ENCODE peak calls at places on chromosomes 3 and 15, in nine cellular contexts. O is mammary epithelial cell; G is lower lobe of right lung; L is psoas muscle; T is right cardiac atrium; F is neuronal stem cell; Q is CD8-positive, alpha-beta T cell; P is colonic mucosa; N is astrocyte. U is an unnamed sample.

GRCh38 chr15:92288755-92289154 is 104.9 kb upstream of the ST8SIA2 start:
- DNase-seq in O (no peak), L (no peak), G (no peak), T (no peak), F (no peak), Q (no peak), P (no peak), N (no peak), U (no peak)

GRCh38 chr15:40063563-40064011 is 24.6 kb upstream of the SRP14 start:
- DNase-seq in N (peak), G (no peak), O (peak), P (no peak), F (no peak), T (peak), L (peak), Q (no peak), U (no peak)

GRCh38 chr15:80188293-80188692 is 35.5 kb downstream of the FAH start:
- DNase-seq in N (no peak), G (no peak), Q (no peak), P (no peak), O (peak), F (peak), L (no peak), T (no peak), U (no peak)

GRCh38 chr3:63051920-63052319 is 176.7 kb upstream of the CADPS start:
- DNase-seq in Q (no peak), N (peak), O (no peak), F (peak), L (no peak), G (no peak), T (no peak), P (peak), U (no peak)

GRCh38 chr15:81858586-81858985 is 187.2 kb downstream of the MEX3B start:
- DNase-seq in F (no peak), T (no peak), N (no peak), G (no peak), Q (no peak), L (no peak), P (no peak), O (no peak), U (peak)

GRCh38 chr3:37540786-37541185 is 320.9 kb upstream of the CTDSPL start:
- DNase-seq in O (no peak), Q (no peak), P (no peak), N (no peak), T (no peak), L (peak), F (no peak), G (no peak), U (no peak)

GRCh38 chr15:69656271-69657030 is 203.8 kb downstream of the RPLP1 start:
- DNase-seq in F (no peak), Q (no peak), L (no peak), N (no peak), O (no peak), P (peak), G (no peak), T (no peak), U (no peak)

GRCh38 chr3:58665410-58665809 is 1.2 kb downstream of the FAM3D start:
- DNase-seq in N (no peak), G (no peak), T (no peak), F (no peak), P (no peak), Q (no peak), L (no peak), O (peak), U (no peak)

GRCh38 chr15:36601497-36601932 is 22.1 kb downstream of the CDIN1 start:
- DNase-seq in T (peak), G (no peak), P (no peak), F (no peak), N (peak), O (no peak), Q (no peak), L (peak), U (no peak)

GRCh38 chr3:122679467-122680291 is 960 bp upstream of the PARP14 start:
- DNase-seq in G (no peak), O (peak), Q (no peak), T (peak), N (no peak), F (no peak), P (peak), L (peak), U (no peak)

GRCh38 chr3:40780341-40780800 is 255.6 kb downstream of the ZNF621 start:
- DNase-seq in P (peak), Q (no peak), F (peak), T (peak), G (peak), L (peak), O (peak), N (no peak), U (peak)

GRCh38 chr15:48447657-48448056 is 116.4 kb downstream of the DUT start:
- DNase-seq in G (no peak), N (peak), O (peak), L (no peak), T (no peak), P (no peak), Q (no peak), F (no peak), U (no peak)

GRCh38 chr3:30112904-30113484 is 493.4 kb upstream of the TGFBR2 start:
- DNase-seq in G (no peak), P (no peak), O (peak), L (no peak), T (no peak), F (peak), N (peak), Q (no peak), U (no peak)

GRCh38 chr3:14124223-14124614 is 451 bp downstream of the CHCHD4 start:
- DNase-seq in G (peak), Q (peak), O (peak), F (peak), P (peak), T (peak), L (peak), N (no peak), U (peak)

GRCh38 chr3:184339016-184339415 is 1.6 kb downstream of the FAM131A start:
- DNase-seq in N (no peak), F (no peak), G (no peak), L (no peak), O (no peak), Q (no peak), T (no peak), P (no peak), U (no peak)

GRCh38 chr3:194487289-194488006 is 646 bp upstream of the ATP13A3 start:
- DNase-seq in G (peak), N (no peak), P (peak), F (no peak), O (no peak), T (peak), L (peak), Q (peak), U (peak)

GRCh38 chr3:113002676-113003075 is 11.9 kb downstream of the GTPBP8 start:
- DNase-seq in L (no peak), G (no peak), Q (no peak), F (no peak), T (no peak), P (no peak), N (no peak), O (no peak), U (no peak)

GRCh38 chr15:74365619-74366445 is 1.6 kb downstream of the CYP11A1 start:
- DNase-seq in P (no peak), G (peak), N (no peak), L (peak), F (peak), T (peak), O (no peak), Q (no peak), U (no peak)

GRCh38 chr3:70620367-70620766 is 307.9 kb upstream of the MDFIC2 start:
- DNase-seq in L (no peak), T (no peak), O (no peak), N (no peak), G (no peak), F (no peak), Q (no peak), P (no peak), U (no peak)

GRCh38 chr3:50246517-50246954 is 10.5 kb downstream of the GNAI2 start:
- DNase-seq in P (peak), N (peak), Q (peak), O (peak), G (peak), T (peak), L (no peak), F (no peak), U (no peak)

GRCh38 chr3:170572665-170573253 is 13.1 kb downstream of the SLC7A14 start:
- DNase-seq in T (no peak), G (no peak), L (no peak), N (peak), Q (no peak), F (no peak), O (peak), P (no peak), U (no peak)

GRCh38 chr15:31088672-31089360 is 12.7 kb downstream of the TRPM1 start:
- DNase-seq in T (no peak), F (no peak), O (no peak), G (no peak), P (no peak), Q (no peak), N (no peak), L (no peak), U (no peak)

GRCh38 chr3:100113728-100114412 is 431 bp downstream of the FILIP1L start:
- DNase-seq in P (no peak), L (no peak), O (peak), T (no peak), Q (no peak), G (no peak), N (no peak), F (no peak), U (no peak)

GRCh38 chr3:116378077-116378476 is 67.2 kb downstream of the LSAMP start:
- DNase-seq in F (no peak), T (no peak), O (no peak), L (no peak), Q (no peak), G (no peak), P (no peak), N (no peak), U (no peak)

GRCh38 chr3:183477801-183478456 is 49.5 kb upstream of the MCF2L2 start:
- DNase-seq in G (no peak), Q (no peak), N (no peak), F (no peak), P (no peak), L (no peak), T (no peak), O (peak), U (no peak)

GRCh38 chr3:184129012-184129411 is 6.1 kb upstream of the EIF2B5 start:
- DNase-seq in N (peak), F (peak), O (peak), T (no peak), L (no peak), P (peak), G (peak), Q (no peak), U (no peak)

GRCh38 chr3:110806924-110807323 is 264.7 kb upstream of the NECTIN3 start:
- DNase-seq in O (no peak), P (no peak), T (no peak), N (no peak), L (no peak), F (no peak), G (no peak), Q (no peak), U (no peak)

GRCh38 chr15:84023636-84024035 is 211.9 kb upstream of the GOLGA6L4 start:
- DNase-seq in F (no peak), P (peak), L (no peak), N (no peak), Q (no peak), T (peak), O (peak), G (no peak), U (peak)

GRCh38 chr15:66024998-66025397 is 155.7 kb downstream of the RAB11A start:
- DNase-seq in L (no peak), G (no peak), N (peak), O (peak), P (no peak), Q (no peak), T (no peak), F (no peak), U (no peak)

GRCh38 chr15:66862111-66862815 is 160.2 kb downstream of the SMAD6 start:
- DNase-seq in N (no peak), P (peak), T (no peak), F (no peak), O (peak), G (no peak), Q (no peak), L (no peak), U (peak)

GRCh38 chr3:150329408-150329807 is 78.7 kb upstream of the TSC22D2 start:
- DNase-seq in O (no peak), L (no peak), Q (no peak), T (no peak), P (no peak), F (no peak), N (no peak), G (no peak), U (no peak)

GRCh38 chr15:52493968-52494367 is 34.7 kb downstream of the MYO5A start:
- DNase-seq in L (no peak), N (no peak), P (no peak), F (no peak), O (no peak), T (no peak), Q (no peak), G (no peak), U (no peak)

GRCh38 chr15:61064653-61065052 is 164.4 kb downstream of the RORA start:
- DNase-seq in N (no peak), P (no peak), G (no peak), L (no peak), Q (no peak), O (no peak), F (no peak), T (no peak), U (no peak)

GRCh38 chr15:61063875-61064320 is 165.2 kb downstream of the RORA start:
- DNase-seq in O (peak), N (no peak), P (peak), L (no peak), G (no peak), F (no peak), T (no peak), Q (no peak), U (no peak)

GRCh38 chr15:61070111-61070901 is 158.8 kb downstream of the RORA start:
- DNase-seq in Q (no peak), T (no peak), G (no peak), N (no peak), F (no peak), O (no peak), P (no peak), L (no peak), U (no peak)

GRCh38 chr15:61069369-61070075 is 159.6 kb downstream of the RORA start:
- DNase-seq in T (no peak), O (no peak), P (no peak), L (no peak), G (no peak), F (no peak), Q (no peak), N (no peak), U (no peak)
- H3K4me3 ChIP-seq in T (no peak), O (no peak), P (no peak), L (no peak), G (no peak), F (no peak), Q (no peak), N (no peak), U (no peak)

GRCh38 chr15:98728811-98729160 is 80.4 kb downstream of the IGF1R start:
- DNase-seq in Q (no peak), T (no peak), N (no peak), P (no peak), L (no peak), F (no peak), G (no peak), O (no peak), U (no peak)

GRCh38 chr15:98725874-98726273 is 77.5 kb downstream of the IGF1R start:
- DNase-seq in Q (no peak), G (no peak), F (no peak), T (no peak), P (peak), L (no peak), O (no peak), N (no peak), U (no peak)

GRCh38 chr15:98729446-98730042 is 81.2 kb downstream of the IGF1R start:
- DNase-seq in O (no peak), P (no peak), L (no peak), G (no peak), T (peak), F (no peak), N (no peak), Q (no peak), U (no peak)

GRCh38 chr15:98728107-98728810 is 79.9 kb downstream of the IGF1R start:
- DNase-seq in O (no peak), G (no peak), N (no peak), P (no peak), Q (no peak), F (no peak), L (no peak), T (no peak), U (no peak)

GRCh38 chr15:98727115-98728040 is 79.0 kb downstream of the IGF1R start:
- DNase-seq in T (peak), F (peak), L (peak), Q (no peak), O (peak), N (peak), P (peak), G (peak), U (peak)
- H3K4me3 ChIP-seq in T (no peak), F (no peak), L (peak), Q (no peak), O (no peak), N (peak), P (no peak), G (no peak), U (peak)

GRCh38 chr3:129106320-129106719 is 15.3 kb downstream of the RAB43 start:
- DNase-seq in L (no peak), O (no peak), G (peak), F (no peak), T (peak), N (no peak), P (no peak), Q (no peak), U (no peak)
- H3K4me3 ChIP-seq in L (no peak), O (no peak), G (no peak), F (peak), T (no peak), N (no peak), P (no peak), Q (no peak), U (no peak)

GRCh38 chr3:22582291-22582690 is 620.8 kb upstream of the UBE2E2 start:
- DNase-seq in O (peak), G (no peak), L (no peak), Q (no peak), N (no peak), P (no peak), T (no peak), F (no peak), U (no peak)

GRCh38 chr3:22587446-22587845 is 615.7 kb upstream of the UBE2E2 start:
- DNase-seq in N (no peak), G (no peak), L (no peak), O (no peak), Q (no peak), P (no peak), T (no peak), F (no peak), U (no peak)

DNA sequence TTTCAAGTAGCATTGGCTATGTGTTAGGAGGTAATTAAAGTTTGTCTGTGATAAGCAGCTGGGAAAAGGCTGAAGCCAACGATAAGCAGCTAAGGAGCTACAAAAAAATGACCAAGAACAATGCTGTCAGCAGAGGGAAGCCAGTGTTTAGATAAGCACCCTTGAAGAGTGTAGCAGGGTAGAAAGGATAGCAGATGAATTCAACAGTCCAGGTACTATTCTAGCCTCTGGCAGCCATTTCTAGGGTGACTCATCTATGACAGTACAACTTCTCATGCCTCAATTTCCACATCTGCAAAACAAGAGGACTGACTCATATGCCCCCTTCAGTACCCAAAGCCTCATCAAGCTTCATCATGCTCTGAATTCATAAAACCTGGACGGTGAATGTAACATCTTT is 617.6 kb upstream of the UBE2E2 start:
- DNase-seq in P (no peak), T (no peak), G (no peak), N (peak), Q (no peak), F (no peak), L (no peak), O (peak), U (no peak)
- H3K4me3 ChIP-seq in P (no peak), T (no peak), G (no peak), N (no peak), Q (no peak), F (no peak), L (no peak), O (no peak), U (no peak)

U was measured in esophagus muscularis mucosa.